ENCODE peak calls at places on chromosome 1, in seven cellular contexts. B is HAP-1; D is head of caudate nucleus; Z is right lobe of liver; G is CD8-positive, alpha-beta T cell; V is dorsolateral prefrontal cortex; I is psoas muscle. E is an unnamed sample.

GRCh38 chr1:84259376-84259775 is 42.1 kb upstream of the SAMD13 start:
- DNase-seq in G (no peak), B (no peak), D (no peak), Z (no peak), V (no peak), I (no peak), E (no peak)

GRCh38 chr1:8334106-8334851 is 16.4 kb downstream of the SLC45A1 start:
- DNase-seq in I (no peak), G (no peak), Z (no peak), D (no peak), V (no peak), B (no peak), E (no peak)

GRCh38 chr1:114609826-114610225 is 28.4 kb upstream of the BCAS2 start:
- DNase-seq in B (no peak), Z (no peak), I (no peak), D (no peak), V (no peak), G (no peak), E (no peak)

GRCh38 chr1:20323613-20323920 is 32.9 kb downstream of the VWA5B1 start:
- DNase-seq in B (no peak), D (no peak), I (no peak), V (no peak), Z (no peak), G (no peak), E (no peak)

GRCh38 chr1:203325418-203326091 is 20.2 kb downstream of the BTG2 start:
- DNase-seq in D (peak), B (peak), I (peak), G (no peak), Z (peak), V (peak), E (peak)

GRCh38 chr1:41802532-41803501 is 115.9 kb downstream of the HIVEP3 start:
- DNase-seq in D (peak), G (peak), B (no peak), Z (peak), I (peak), V (peak), E (no peak)

GRCh38 chr1:119962296-119962968 is 66.1 kb upstream of the ADAM30 start:
- DNase-seq in D (no peak), B (no peak), Z (no peak), V (no peak), I (no peak), G (no peak), E (no peak)

GRCh38 chr1:41611932-41612450 is 127.5 kb upstream of the EDN2 start:
- DNase-seq in B (no peak), G (no peak), D (no peak), I (no peak), V (no peak), Z (no peak), E (no peak)

GRCh38 chr1:230370109-230370508 is 56.0 kb downstream of the PGBD5 start:
- DNase-seq in D (no peak), I (no peak), Z (no peak), B (no peak), G (no peak), V (no peak), E (no peak)

GRCh38 chr1:212567676-212568075 is 40.9 kb upstream of the ATF3 start:
- DNase-seq in Z (no peak), D (no peak), B (no peak), V (no peak), I (no peak), G (no peak), E (no peak)

GRCh38 chr1:248848596-248848995 is 10.3 kb downstream of the ZNF692 start:
- DNase-seq in Z (no peak), B (no peak), D (no peak), V (no peak), G (peak), I (no peak), E (no peak)

GRCh38 chr1:206705744-206706297 is 21.1 kb downstream of the MAPKAPK2 start:
- DNase-seq in V (no peak), I (no peak), Z (no peak), G (no peak), B (no peak), D (no peak), E (no peak)

GRCh38 chr1:34478460-34479076 is 276.3 kb upstream of the GJB5 start:
- DNase-seq in I (no peak), B (no peak), D (no peak), G (no peak), Z (no peak), V (no peak), E (no peak)

GRCh38 chr1:48823161-48823560 is 46.5 kb upstream of the BEND5 start:
- DNase-seq in B (no peak), I (no peak), G (no peak), D (no peak), V (no peak), Z (peak), E (no peak)

GRCh38 chr1:182120411-182121258 is 59.1 kb upstream of the ZNF648 start:
- DNase-seq in V (peak), Z (peak), I (no peak), G (no peak), D (peak), B (no peak), E (peak)